ENCODE peak calls at places on chromosomes 3 and 15, in six cellular contexts. Z is IMR-90, J is mammary epithelial cell, H is colonic mucosa, V is H9, C is HCT116. A is an unnamed sample.

GRCh38 chr3:180176059-180176458 is 139.3 kb upstream of the PEX5L start:
- DNase-seq in Z (no peak), J (no peak), H (no peak), V (no peak), C (no peak), A (no peak)

GRCh38 chr3:58560771-58561311 is 16.4 kb downstream of the FAM107A start:
- DNase-seq in Z (peak), J (peak), H (no peak), V (peak), C (no peak), A (peak)

GRCh38 chr3:39149059-39149455 is 4.3 kb downstream of the CSRNP1 start:
- DNase-seq in Z (no peak), J (no peak), H (no peak), V (no peak), C (no peak), A (no peak)

GRCh38 chr3:128145279-128145678 is 8.0 kb upstream of the EEFSEC start:
- DNase-seq in Z (no peak), J (no peak), H (no peak), V (no peak), C (no peak), A (no peak)

GRCh38 chr3:189146842-189147241 is 24.9 kb upstream of the TPRG1 start:
- DNase-seq in Z (no peak), J (peak), H (no peak), V (no peak), C (no peak), A (peak)

GRCh38 chr3:16048435-16049318 is 125.8 kb upstream of the GALNT15 start:
- DNase-seq in Z (peak), J (peak), H (peak), V (peak), C (peak), A (peak)

GRCh38 chr3:57999423-58000115 is 8.7 kb upstream of the FLNB start:
- DNase-seq in Z (no peak), J (peak), H (no peak), V (no peak), C (no peak), A (no peak)

GRCh38 chr15:89885611-89886010 is 8.2 kb downstream of the AP3S2 start:
- DNase-seq in Z (no peak), J (no peak), H (no peak), V (no peak), C (no peak), A (no peak)

GRCh38 chr3:52121459-52121795 is 32.8 kb downstream of the POC1A start:
- DNase-seq in Z (no peak), J (no peak), H (no peak), V (no peak), C (no peak), A (no peak)

GRCh38 chr3:21561472-21561871 is 189.5 kb downstream of the ZNF385D start:
- DNase-seq in Z (no peak), J (no peak), H (no peak), V (no peak), C (no peak), A (no peak)

GRCh38 chr3:129917423-129918007 is 24.0 kb upstream of the TMCC1 start:
- DNase-seq in Z (no peak), J (no peak), H (no peak), V (no peak), C (no peak), A (no peak)

GRCh38 chr3:50340404-50341329 is at the start of gene RASSF1:
- DNase-seq in Z (no peak), J (no peak), H (peak), V (peak), C (no peak), A (peak)

GRCh38 chr3:165522371-165522770 is 314.9 kb downstream of the BCHE start:
- DNase-seq in Z (no peak), J (no peak), H (no peak), V (no peak), C (no peak), A (peak)

GRCh38 chr3:70108072-70108471 is 108.5 kb downstream of the SAMMSON start:
- DNase-seq in Z (peak), J (no peak), H (peak), V (peak), C (no peak), A (peak)

GRCh38 chr15:66072616-66073361 is 180.8 kb downstream of the MEGF11 start:
- DNase-seq in Z (no peak), J (no peak), H (no peak), V (peak), C (no peak), A (peak)

GRCh38 chr3:56131976-56132590 is 336.2 kb downstream of the ERC2 start:
- DNase-seq in Z (peak), J (peak), H (no peak), V (no peak), C (peak), A (peak)

GRCh38 chr3:171776839-171777607 is 33.3 kb downstream of the PLD1 start:
- DNase-seq in Z (no peak), J (peak), H (no peak), V (no peak), C (no peak), A (peak)

GRCh38 chr15:63672369-63672768 is 75.2 kb downstream of the FBXL22 start:
- DNase-seq in Z (no peak), J (no peak), H (no peak), V (no peak), C (no peak), A (no peak)

GRCh38 chr15:63218114-63218808 is 28.9 kb downstream of the RAB8B start:
- DNase-seq in Z (peak), J (peak), H (no peak), V (no peak), C (no peak), A (peak)

GRCh38 chr3:46186856-46187700 is 21.0 kb downstream of the CCR1 start:
- DNase-seq in Z (no peak), J (no peak), H (no peak), V (no peak), C (no peak), A (no peak)

DNA sequence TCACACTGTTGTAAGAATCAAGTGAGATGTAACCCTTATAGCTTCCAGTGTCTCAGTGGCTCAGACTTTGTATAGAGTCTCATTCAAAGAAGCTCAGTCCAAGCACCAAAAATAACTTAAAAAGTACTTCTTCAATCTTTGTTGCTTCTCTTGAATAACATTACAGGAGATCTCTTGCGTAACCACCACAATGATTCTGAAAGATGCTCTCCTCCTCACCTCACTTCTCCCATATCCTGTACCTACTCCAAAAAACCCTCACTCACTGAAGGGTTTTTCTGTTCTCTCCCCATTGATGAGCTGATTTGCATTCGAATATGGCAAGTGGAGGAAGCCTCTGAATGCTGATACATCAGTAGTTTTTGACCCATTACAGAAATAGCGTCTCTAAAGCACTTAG is 39.4 kb upstream of the MRPS22 start:
- DNase-seq in Z (no peak), J (no peak), H (no peak), V (no peak), C (no peak), A (no peak)
- H3K9ac ChIP-seq in Z (no peak), J (no peak), H (no peak), V (no peak), C (peak), A (no peak)

GRCh38 chr3:71447803-71448202 is 135.7 kb downstream of the FOXP1 start:
- DNase-seq in Z (peak), J (peak), H (no peak), V (no peak), C (no peak), A (no peak)

GRCh38 chr3:71446734-71447133 is 136.8 kb downstream of the FOXP1 start:
- DNase-seq in Z (no peak), J (no peak), H (no peak), V (no peak), C (no peak), A (no peak)

GRCh38 chr3:71444861-71445259 is 138.7 kb downstream of the FOXP1 start:
- DNase-seq in Z (no peak), J (no peak), H (no peak), V (no peak), C (no peak), A (no peak)

GRCh38 chr3:71447197-71447596 is 136.3 kb downstream of the FOXP1 start:
- DNase-seq in Z (no peak), J (no peak), H (no peak), V (no peak), C (no peak), A (no peak)

DNA sequence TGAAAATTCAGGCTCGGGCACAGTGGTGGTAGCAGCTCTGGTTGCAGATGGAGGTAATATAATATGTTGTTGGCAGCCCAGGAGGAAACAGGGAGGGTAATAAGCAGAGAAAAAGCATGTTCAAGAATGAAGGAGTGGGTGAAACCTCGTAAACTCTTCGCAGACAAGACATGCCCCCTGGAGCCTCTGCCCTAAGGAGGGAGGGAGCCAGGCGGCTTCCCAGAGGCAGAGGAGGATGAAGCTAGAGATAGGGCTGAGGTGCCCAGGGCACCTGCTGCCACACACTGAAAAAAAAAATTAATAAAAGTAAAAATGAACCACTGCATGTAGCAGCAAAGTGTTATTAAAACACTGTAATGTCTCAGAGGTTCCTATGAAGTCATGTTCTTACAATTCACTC is 137.3 kb downstream of the FOXP1 start:
- DNase-seq in Z (no peak), J (no peak), H (no peak), V (no peak), C (no peak), A (no peak)
- H3K9ac ChIP-seq in Z (no peak), J (no peak), H (no peak), V (no peak), C (no peak), A (no peak)

GRCh38 chr15:95485367-95485766 is 845.1 kb upstream of the NR2F2 start:
- DNase-seq in Z (no peak), J (no peak), H (no peak), V (no peak), C (no peak), A (no peak)
- H3K9ac ChIP-seq in Z (no peak), J (no peak), H (no peak), V (no peak), C (no peak), A (no peak)

GRCh38 chr15:72758195-72758594 is 25.4 kb downstream of the ADPGK start:
- DNase-seq in Z (peak), J (peak), H (no peak), V (no peak), C (no peak), A (peak)
- H3K9ac ChIP-seq in Z (no peak), J (no peak), H (no peak), V (no peak), C (no peak), A (no peak)

GRCh38 chr3:88725440-88725839 is 382.0 kb upstream of the EPHA3 start:
- DNase-seq in Z (no peak), J (no peak), H (no peak), V (no peak), C (no peak), A (no peak)
- H3K9ac ChIP-seq in Z (no peak), J (no peak), H (no peak), V (no peak), C (no peak), A (no peak)

DNA sequence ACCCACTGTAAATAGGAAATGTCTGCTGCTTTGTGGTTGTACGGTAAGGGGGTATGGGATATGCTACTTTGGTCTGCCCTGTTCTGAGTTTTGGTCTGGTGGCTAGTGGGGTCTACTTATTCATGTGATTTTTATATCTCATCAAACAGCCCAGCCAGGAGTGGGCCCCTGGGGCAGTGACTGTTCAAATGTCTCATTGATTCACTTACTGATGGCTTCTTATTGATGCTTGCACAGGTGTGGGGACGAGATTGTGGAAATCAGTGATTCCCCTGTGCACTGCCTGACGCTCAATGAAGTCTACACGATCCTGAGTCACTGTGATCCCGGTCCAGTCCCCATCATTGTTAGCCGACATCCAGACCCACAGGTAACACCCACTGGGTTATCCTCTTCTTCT is 38.5 kb downstream of the STARD5 start:
- DNase-seq in Z (no peak), J (no peak), H (no peak), V (no peak), C (no peak), A (no peak)
- H3K9ac ChIP-seq in Z (no peak), J (no peak), H (no peak), V (no peak), C (no peak), A (no peak)

GRCh38 chr3:185815391-185816282 is 9.2 kb downstream of the IGF2BP2 start:
- DNase-seq in Z (peak), J (no peak), H (no peak), V (no peak), C (no peak), A (no peak)
- H3K9ac ChIP-seq in Z (peak), J (no peak), H (no peak), V (no peak), C (peak), A (peak)

DNA sequence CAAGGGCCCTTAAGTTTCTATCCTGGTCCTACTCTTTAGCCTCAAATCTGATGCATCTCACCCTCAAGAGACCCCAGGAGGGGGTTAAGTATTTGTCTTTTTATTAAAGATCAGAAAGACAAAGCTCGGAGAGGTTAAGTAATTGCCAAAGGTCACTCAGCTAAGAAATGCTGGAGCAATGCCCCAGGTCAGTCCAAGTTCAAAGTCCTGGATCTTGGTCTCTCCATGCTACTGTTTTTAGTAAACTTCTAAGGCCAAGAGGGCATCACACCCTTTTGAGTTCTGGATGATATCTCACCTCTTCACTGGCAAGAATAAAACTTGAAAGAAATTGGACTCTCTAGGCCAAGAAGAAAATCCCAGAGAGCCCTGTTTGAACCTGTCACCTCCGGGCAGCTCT is 488.6 kb downstream of the MAGI1 start:
- DNase-seq in Z (no peak), J (no peak), H (no peak), V (no peak), C (no peak), A (no peak)
- H3K9ac ChIP-seq in Z (no peak), J (no peak), H (no peak), V (no peak), C (no peak), A (no peak)